ENCODE peak calls at places on chromosome 22, in seven cellular contexts. L, I, M, T, Q, Y and G are unnamed samples.

GRCh38 chr22:26460202-26460601 is 23.4 kb downstream of the HPS4 start:
- DNase-seq in I (no peak), Y (no peak), L (no peak), T (no peak), M (no peak), Q (no peak), G (no peak)

GRCh38 chr22:39242389-39242808 is 2.4 kb downstream of the PDGFB start:
- DNase-seq in M (no peak), I (no peak), T (no peak), Y (no peak), L (no peak), Q (no peak), G (no peak)

GRCh38 chr22:47195676-47196492 is 433.4 kb downstream of the TBC1D22A start:
- DNase-seq in I (no peak), Y (no peak), T (no peak), M (peak), Q (no peak), L (no peak), G (no peak)

GRCh38 chr22:49230194-49230577 is 597.5 kb downstream of the BRD1 start:
- DNase-seq in T (no peak), M (no peak), L (no peak), Q (no peak), I (no peak), Y (peak), G (no peak)

GRCh38 chr22:31870890-31871289 is 73.4 kb upstream of the YWHAH start:
- DNase-seq in T (no peak), L (no peak), I (no peak), Q (no peak), Y (no peak), M (no peak), G (no peak)

GRCh38 chr22:45398214-45398613 is 15.2 kb downstream of the SMC1B start:
- DNase-seq in Y (no peak), L (no peak), T (no peak), I (no peak), Q (no peak), M (no peak), G (no peak)

GRCh38 chr22:33697640-33698039 is 222.6 kb downstream of the LARGE1 start:
- DNase-seq in L (no peak), Y (no peak), M (no peak), T (no peak), Q (no peak), I (no peak), G (no peak)

GRCh38 chr22:44380716-44381500 is 68.2 kb upstream of the SHISAL1 start:
- DNase-seq in Q (peak), I (no peak), T (no peak), M (no peak), L (no peak), Y (no peak), G (peak)

GRCh38 chr22:42613869-42614268 is 814 bp downstream of the POLDIP3 start:
- DNase-seq in Q (no peak), L (no peak), M (no peak), T (no peak), I (no peak), Y (no peak), G (no peak)

GRCh38 chr22:31898911-31899310 is 45.4 kb upstream of the YWHAH start:
- DNase-seq in L (no peak), T (no peak), M (no peak), I (no peak), Q (no peak), Y (no peak), G (no peak)

GRCh38 chr22:21051145-21051835 is 5.5 kb downstream of the LRRC74B start:
- DNase-seq in Y (peak), T (no peak), M (no peak), I (no peak), Q (no peak), L (no peak), G (no peak)

GRCh38 chr22:42468841-42469240 is 36.6 kb upstream of the NFAM1 start:
- DNase-seq in M (no peak), Q (no peak), L (no peak), I (no peak), T (no peak), Y (no peak), G (no peak)

GRCh38 chr22:31723699-31724098 is 26.2 kb downstream of the PRR14L start:
- DNase-seq in L (no peak), Q (no peak), M (no peak), Y (no peak), I (no peak), T (no peak), G (no peak)

GRCh38 chr22:43300891-43301676 is 42.1 kb downstream of the SCUBE1 start:
- DNase-seq in M (no peak), T (no peak), L (no peak), I (no peak), Q (no peak), Y (no peak), G (no peak)

GRCh38 chr22:48607901-48608650 is 1219.6 kb downstream of the BRD1 start:
- DNase-seq in M (no peak), Y (no peak), L (no peak), I (no peak), T (no peak), Q (no peak), G (no peak)

GRCh38 chr22:24525416-24526037 is 29.4 kb downstream of the GUCD1 start:
- DNase-seq in M (peak), I (peak), L (peak), T (peak), Y (peak), Q (peak), G (peak)

GRCh38 chr22:26811717-26811992 is 154.3 kb downstream of the MIAT start:
- DNase-seq in Y (no peak), M (no peak), Q (no peak), L (no peak), I (no peak), T (no peak), G (no peak)

GRCh38 chr22:35961480-35961902 is 67.1 kb downstream of the RBFOX2 start:
- DNase-seq in T (peak), M (no peak), L (no peak), Y (no peak), I (peak), Q (no peak), G (peak)

GRCh38 chr22:47337161-47337621 is 574.7 kb downstream of the TBC1D22A start:
- DNase-seq in Q (no peak), I (peak), M (no peak), L (no peak), T (no peak), Y (no peak), G (peak)

GRCh38 chr22:19904174-19904856 is 37.3 kb upstream of the COMT start:
- DNase-seq in Y (no peak), I (no peak), M (no peak), Q (no peak), L (no peak), T (no peak), G (no peak)

GRCh38 chr22:35335936-35336781 is 36.5 kb downstream of the TOM1 start:
- DNase-seq in T (peak), M (no peak), Q (peak), I (no peak), Y (no peak), L (no peak), G (no peak)

GRCh38 chr22:39634530-39635399 is 64.2 kb downstream of the CACNA1I start:
- DNase-seq in M (no peak), T (peak), I (peak), L (no peak), Y (no peak), Q (no peak), G (no peak)

GRCh38 chr22:49951986-49952896 is 8.3 kb upstream of the PIM3 start:
- DNase-seq in Y (no peak), I (no peak), L (no peak), M (no peak), T (no peak), Q (no peak), G (no peak)

GRCh38 chr22:37240240-37240940 is 3.7 kb downstream of the RAC2 start:
- DNase-seq in I (no peak), Q (no peak), Y (peak), M (no peak), T (no peak), L (no peak), G (no peak)

GRCh38 chr22:43202326-43202725 is 15.4 kb upstream of the TTLL12 start:
- DNase-seq in T (no peak), I (no peak), Q (no peak), Y (no peak), M (no peak), L (no peak), G (no peak)